ENCODE peak calls at places on chromosomes 7 and 10, in six cellular contexts. X, W, U, P, K and G are unnamed samples.

GRCh38 chr10:47374611-47375536 is 9.2 kb downstream of the ZNF488 start:
- DNase-seq in X (peak; percentile 43), W (no peak), U (no peak), P (no peak), K (peak; percentile 50), G (no peak)

GRCh38 chr7:67618569-67619543 is 622.2 kb downstream of the TYW1 start:
- DNase-seq in X (no peak), W (peak; percentile 46), U (no peak), P (no peak), K (no peak), G (no peak)

GRCh38 chr10:61784354-61785131 is 117.0 kb upstream of the ARID5B start:
- DNase-seq in X (no peak), W (no peak), U (no peak), P (no peak), K (no peak), G (no peak)

GRCh38 chr10:14244801-14245211 is 85.9 kb downstream of the FRMD4A start:
- DNase-seq in X (peak; percentile 24), W (no peak), U (peak; percentile 10), P (peak; percentile 45), K (peak; percentile 58), G (no peak)

GRCh38 chr7:117004899-117005298 is 51.6 kb downstream of the ST7 start:
- DNase-seq in X (peak; percentile 58), W (no peak), U (no peak), P (peak; percentile 47), K (peak; percentile 42), G (no peak)

GRCh38 chr7:151591866-151592265 is 72.2 kb upstream of the RHEB start:
- DNase-seq in X (no peak), W (no peak), U (no peak), P (no peak), K (no peak), G (no peak)

GRCh38 chr10:78581133-78581694 is 487.6 kb upstream of the ZMIZ1 start:
- DNase-seq in X (no peak), W (no peak), U (no peak), P (no peak), K (no peak), G (no peak)

GRCh38 chr10:103789141-103789540 is 66.2 kb downstream of the SH3PXD2A start:
- DNase-seq in X (no peak), W (no peak), U (no peak), P (no peak), K (no peak), G (no peak)

GRCh38 chr7:131170440-131171105 is 157.1 kb upstream of the MKLN1 start:
- DNase-seq in X (peak; percentile 31), W (no peak), U (no peak), P (no peak), K (peak; percentile 18), G (no peak)

GRCh38 chr7:2116086-2116810 is 116.5 kb downstream of the MAD1L1 start:
- DNase-seq in X (peak; percentile 50), W (peak; percentile 55), U (no peak), P (no peak), K (peak; percentile 70), G (no peak)

GRCh38 chr7:108630002-108630401 is 60.3 kb downstream of the DNAJB9 start:
- DNase-seq in X (peak; percentile 60), W (no peak), U (no peak), P (no peak), K (peak; percentile 27), G (no peak)

GRCh38 chr7:25712500-25712899 is 439.5 kb upstream of the NFE2L3 start:
- DNase-seq in X (no peak), W (no peak), U (no peak), P (no peak), K (no peak), G (no peak)

GRCh38 chr10:97319671-97320479 is 804 bp downstream of the FRAT1 start:
- DNase-seq in X (no peak), W (peak; percentile 62), U (no peak), P (no peak), K (no peak), G (peak; percentile 56)

GRCh38 chr10:42941245-42941644 is 135.6 kb upstream of the RET start:
- DNase-seq in X (no peak), W (no peak), U (no peak), P (no peak), K (no peak), G (no peak)

GRCh38 chr10:36880898-36881297 is 244.5 kb upstream of the ANKRD30A start:
- DNase-seq in X (peak; percentile 60), W (no peak), U (no peak), P (no peak), K (peak; percentile 29), G (no peak)

GRCh38 chr10:75095631-75096030 is 15.8 kb upstream of the SAMD8 start:
- DNase-seq in X (no peak), W (no peak), U (no peak), P (no peak), K (no peak), G (no peak)

GRCh38 chr7:67364441-67365017 is 367.9 kb downstream of the TYW1 start:
- DNase-seq in X (no peak), W (peak; percentile 41), U (no peak), P (no peak), K (no peak), G (no peak)

GRCh38 chr10:44386546-44387052 is 1.7 kb upstream of the CXCL12 start:
- DNase-seq in X (peak; percentile 76), W (peak; percentile 84), U (no peak), P (no peak), K (peak; percentile 52), G (peak; percentile 73)

GRCh38 chr10:99013885-99014284 is 221.8 kb downstream of the HPSE2 start:
- DNase-seq in X (no peak), W (no peak), U (no peak), P (no peak), K (no peak), G (no peak)

GRCh38 chr7:1355568-1356340 is 103.5 kb downstream of the MICALL2 start:
- DNase-seq in X (no peak), W (no peak), U (no peak), P (no peak), K (no peak), G (peak; percentile 82)

GRCh38 chr10:110399163-110400094 is 94.7 kb upstream of the SMNDC1 start:
- DNase-seq in X (peak; percentile 99), W (no peak), U (peak; percentile 90), P (peak; percentile 98), K (peak; percentile 97), G (peak; percentile 68)

GRCh38 chr7:96069361-96069760 is 252.5 kb downstream of the SLC25A13 start:
- DNase-seq in X (no peak), W (no peak), U (no peak), P (no peak), K (no peak), G (no peak)

GRCh38 chr10:130234171-130234965 is 98.2 kb downstream of the GLRX3 start:
- DNase-seq in X (no peak), W (no peak), U (no peak), P (no peak), K (no peak), G (no peak)

GRCh38 chr7:124898523-124898922 is 31.1 kb downstream of the POT1 start:
- DNase-seq in X (peak; percentile 8), W (no peak), U (no peak), P (no peak), K (no peak), G (no peak)

GRCh38 chr7:1348096-1348835 is 111.0 kb downstream of the MICALL2 start:
- DNase-seq in X (no peak), W (no peak), U (no peak), P (no peak), K (no peak), G (no peak)

GRCh38 chr7:124397134-124397533 is 364.3 kb upstream of the TMEM229A start:
- DNase-seq in X (no peak), W (no peak), U (no peak), P (no peak), K (no peak), G (no peak)

GRCh38 chr7:121005996-121006565 is 17.6 kb downstream of the CPED1 start:
- DNase-seq in X (no peak), W (no peak), U (no peak), P (no peak), K (no peak), G (no peak)

GRCh38 chr7:150322833-150323681 is at the start of the genes ACTR3C and LRRC61:
- DNase-seq in X (no peak), W (peak; percentile 80), U (no peak), P (peak; percentile 69), K (no peak), G (peak; percentile 67)
- TF ChIP-seq CTCF in X (no peak), W (no peak), U (no peak), P (peak; percentile 42), K (no peak), G (peak; percentile 23)

DNA sequence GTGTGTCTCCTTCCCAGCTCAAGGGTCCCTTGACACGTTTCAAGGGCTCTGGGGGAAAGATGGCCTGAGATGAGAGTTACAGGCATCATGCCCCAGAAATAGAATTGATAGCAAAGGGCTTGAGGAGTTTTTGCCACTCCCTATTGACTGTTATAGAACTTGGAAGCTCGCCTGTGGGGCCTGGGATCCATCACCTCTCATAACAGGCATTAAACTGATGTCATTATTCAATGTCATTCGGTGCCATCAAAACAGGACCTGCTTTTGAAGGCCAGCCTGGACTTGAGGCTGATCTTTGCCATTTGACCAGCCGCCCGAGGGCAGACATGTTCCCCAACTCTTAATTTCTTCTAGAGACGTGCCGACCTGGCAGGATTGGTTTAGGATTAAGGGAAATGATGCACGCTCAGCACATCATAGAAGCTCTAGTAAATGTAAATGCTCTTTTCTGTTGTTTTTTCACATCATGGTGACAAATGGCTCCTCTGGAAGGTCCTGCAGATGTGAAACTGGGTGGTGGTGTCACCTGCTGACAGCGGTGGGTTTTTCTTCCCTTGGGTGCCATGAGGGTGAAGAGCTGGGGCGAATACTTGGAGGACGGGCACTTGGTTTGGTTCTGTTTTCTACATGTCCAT is 16.7 kb upstream of the KLF6 start:
- DNase-seq in X (no peak), W (no peak), U (no peak), P (no peak), K (no peak), G (no peak)
- TF ChIP-seq CTCF in X (no peak), W (no peak), U (no peak), P (no peak), K (no peak), G (no peak)

DNA sequence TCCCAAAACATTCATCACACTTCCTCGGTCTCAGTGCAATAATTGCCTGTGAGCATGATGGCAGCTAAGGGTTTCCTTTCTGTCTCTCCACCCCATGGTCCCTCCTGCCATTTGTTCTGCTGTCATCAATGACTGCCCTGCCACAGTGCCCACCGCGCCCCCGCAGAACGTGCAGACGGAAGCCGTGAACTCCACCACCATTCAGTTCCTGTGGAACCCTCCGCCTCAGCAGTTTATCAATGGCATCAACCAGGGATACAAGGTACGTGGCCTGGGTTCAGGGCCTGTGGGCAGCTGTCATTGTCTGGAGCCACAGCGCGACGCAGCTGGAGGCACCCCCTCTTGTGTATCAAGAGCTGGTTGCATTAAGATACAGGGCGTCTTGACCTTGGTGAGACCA is 632.9 kb upstream of the FOXK1 start:
- DNase-seq in X (no peak), W (no peak), U (no peak), P (no peak), K (no peak), G (no peak)
- TF ChIP-seq CTCF in X (no peak), W (no peak), U (no peak), P (no peak), K (no peak), G (no peak)

DNA sequence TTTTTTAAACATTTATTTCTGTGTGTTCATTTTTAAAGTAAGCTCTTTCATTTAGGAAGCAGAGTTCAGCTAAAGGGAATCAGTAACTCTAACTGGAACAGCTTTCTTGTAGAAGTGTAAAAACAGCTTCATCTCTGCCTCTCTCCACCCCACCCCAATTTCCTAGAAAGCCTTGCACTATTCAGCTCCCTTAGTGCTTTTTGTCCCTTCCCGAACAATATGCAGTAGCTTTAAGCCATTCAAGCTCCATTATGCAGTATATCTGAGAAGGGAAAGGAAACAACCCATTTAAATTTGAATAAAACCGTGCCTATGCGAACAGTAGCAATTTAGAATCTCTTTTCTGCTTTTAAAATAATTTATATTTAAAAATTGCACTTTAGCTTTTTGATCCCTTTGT is 134.5 kb downstream of the TRIL start:
- DNase-seq in X (no peak), W (no peak), U (no peak), P (no peak), K (no peak), G (no peak)
- TF ChIP-seq CTCF in X (no peak), W (no peak), U (no peak), P (no peak), K (no peak), G (no peak)